ENCODE peak calls at places on chromosome 19, in five cellular contexts. B is mesenchymal stem cell, Q is IMR-90, I is H1, D is trophoblast cell. U is an unnamed sample.
A peak's percentile ranks its signal among the peaks of the same experiment; 100 is the strongest.

GRCh38 chr19:543912-544608 is at the start of gene GZMM:
- DNase-seq in D (no peak), Q (no peak), I (no peak), B (no peak), U (no peak)

GRCh38 chr19:55633866-55634265 is 6.9 kb upstream of the ZNF580 start:
- DNase-seq in D (no peak), B (no peak), I (no peak), Q (no peak), U (no peak)

GRCh38 chr19:10764340-10764894 is 46.5 kb downstream of the DNM2 start:
- DNase-seq in I (no peak), B (no peak), D (no peak), Q (no peak), U (no peak)

GRCh38 chr19:18349524-18350128 is 9.2 kb downstream of the PGPEP1 start:
- DNase-seq in D (peak; percentile 47), Q (peak; percentile 65), I (peak; percentile 75), B (peak; percentile 61), U (no peak)

GRCh38 chr19:45451181-45451849 is 16.5 kb upstream of the FOSB start:
- DNase-seq in D (no peak), B (peak; percentile 92), Q (peak; percentile 88), I (no peak), U (no peak)

GRCh38 chr19:15934332-15935078 is at the start of gene CYP4F11:
- DNase-seq in D (no peak), Q (no peak), B (no peak), I (no peak), U (no peak)

GRCh38 chr19:18437481-18438330 is at the start of gene ISYNA1:
- DNase-seq in D (no peak), B (peak; percentile 71), Q (peak; percentile 20), I (peak; percentile 89), U (peak; percentile 69)

GRCh38 chr19:52988506-52988905 is 25.2 kb upstream of the ERVV-1 start:
- DNase-seq in B (no peak), D (no peak), Q (no peak), I (no peak), U (no peak)

GRCh38 chr19:14554382-14554812 is 17.5 kb downstream of the NDUFB7 start:
- DNase-seq in D (peak; percentile 39), B (no peak), Q (no peak), I (peak; percentile 46), U (no peak)

GRCh38 chr19:14758816-14759215 is 19.5 kb downstream of the ADGRE2 start:
- DNase-seq in D (no peak), Q (no peak), I (peak; percentile 55), B (no peak), U (no peak)

GRCh38 chr19:6227941-6228325 is 51.8 kb downstream of the MLLT1 start:
- DNase-seq in I (no peak), B (no peak), Q (no peak), D (no peak), U (no peak)

GRCh38 chr19:46911456-46911855 is 50.7 kb downstream of the ARHGAP35 start:
- DNase-seq in I (no peak), B (no peak), Q (no peak), D (no peak), U (no peak)

GRCh38 chr19:46916971-46917370 is 56.2 kb downstream of the ARHGAP35 start:
- DNase-seq in Q (no peak), I (no peak), B (no peak), D (no peak), U (no peak)

GRCh38 chr19:46915386-46915785 is 54.6 kb downstream of the ARHGAP35 start:
- DNase-seq in D (no peak), I (no peak), B (peak; percentile 43), Q (no peak), U (no peak)

GRCh38 chr19:46913198-46913851 is 52.5 kb downstream of the ARHGAP35 start:
- DNase-seq in B (no peak), D (no peak), Q (no peak), I (no peak), U (no peak)

GRCh38 chr19:46913852-46914430 is 53.1 kb downstream of the ARHGAP35 start:
- DNase-seq in Q (peak; percentile 49), I (no peak), D (no peak), B (peak; percentile 88), U (no peak)
- H3K4me3 ChIP-seq in Q (no peak overlapping the region), I (no peak overlapping the region), D (no peak overlapping the region), B (no peak overlapping the region), U (no peak overlapping the region)

GRCh38 chr19:48618916-48619691 is at the start of the genes RPL18 and SPHK2:
- DNase-seq in Q (peak; percentile 100), D (peak; percentile 99), I (peak; percentile 97), B (peak; percentile 100), U (peak; percentile 99)

GRCh38 chr19:48617146-48617937 is 1.6 kb downstream of the RPL18 start:
- DNase-seq in I (no peak), Q (no peak), B (no peak), D (no peak), U (no peak)

GRCh38 chr19:48616491-48617056 is 1.7 kb upstream of the FAM83E start:
- DNase-seq in I (no peak), D (no peak), Q (no peak), B (no peak), U (no peak)

GRCh38 chr19:48618278-48618915 is 581 bp downstream of the RPL18 start:
- DNase-seq in D (peak; percentile 42), B (no peak), I (no peak), Q (no peak), U (no peak)

GRCh38 chr19:48619692-48620565 is 623 bp downstream of the SPHK2 start:
- DNase-seq in D (no peak), Q (no peak), I (no peak), B (peak; percentile 82), U (no peak)
- H2AK5ac ChIP-seq in D (peak overlapping the region; percentile 69), Q (peak overlapping the region; percentile 93), I (peak overlapping the region; percentile 7), B (peak overlapping the region; percentile 91), U (peak overlapping the region; percentile 76)

DNA sequence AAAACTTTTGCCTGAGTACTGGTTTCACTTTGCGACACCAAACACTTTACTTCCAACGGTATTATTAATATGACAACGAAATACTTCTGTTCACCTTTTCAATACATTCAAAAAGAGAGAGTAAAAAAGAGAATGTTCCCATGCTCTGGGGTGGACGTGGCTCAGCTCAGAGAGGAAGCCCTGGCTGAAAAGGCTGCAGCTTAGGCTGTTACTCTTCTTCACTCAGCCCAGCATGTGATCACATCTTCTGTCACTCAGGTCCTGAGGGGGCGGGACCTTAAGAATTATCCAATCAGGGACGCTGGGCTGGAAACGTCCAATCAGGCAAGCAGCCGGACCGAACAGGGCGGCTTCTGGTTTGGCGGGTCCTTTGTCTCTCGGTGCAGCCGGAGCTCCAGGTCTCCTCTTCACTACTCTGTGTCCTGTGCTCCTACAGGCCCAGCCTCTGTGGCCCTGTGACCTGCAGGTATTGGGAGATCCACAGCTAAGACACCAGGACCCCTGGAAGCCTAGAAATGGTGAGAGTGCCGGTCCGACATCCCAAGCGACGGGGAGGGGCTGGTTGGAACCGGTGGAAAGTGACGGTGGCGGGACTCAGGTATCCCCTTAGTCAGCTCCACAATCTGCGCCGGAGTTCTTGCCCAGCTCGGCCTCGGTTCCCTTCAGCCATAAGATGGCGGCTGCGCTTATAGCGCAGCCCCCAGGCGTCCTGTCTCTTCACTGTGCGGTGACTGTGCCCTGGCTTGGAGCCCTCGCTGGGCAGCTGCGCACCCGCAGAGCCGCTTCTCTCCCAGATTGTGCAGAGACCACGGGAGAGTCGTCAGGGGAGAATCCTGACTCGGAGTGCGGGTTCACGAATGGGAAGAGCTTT is at the start of gene ZNF93:
- DNase-seq in D (peak; percentile 98), Q (peak; percentile 96), I (peak; percentile 92), B (peak; percentile 97), U (peak; percentile 97)
- H4K91ac ChIP-seq in D (peak within 1 kb of the TSS; percentile 92), Q (peak within 1 kb of the TSS; percentile 59), I (peak within 1 kb of the TSS; percentile 95), B (no peak within 1 kb of the TSS), U (no peak within 1 kb of the TSS)

DNA sequence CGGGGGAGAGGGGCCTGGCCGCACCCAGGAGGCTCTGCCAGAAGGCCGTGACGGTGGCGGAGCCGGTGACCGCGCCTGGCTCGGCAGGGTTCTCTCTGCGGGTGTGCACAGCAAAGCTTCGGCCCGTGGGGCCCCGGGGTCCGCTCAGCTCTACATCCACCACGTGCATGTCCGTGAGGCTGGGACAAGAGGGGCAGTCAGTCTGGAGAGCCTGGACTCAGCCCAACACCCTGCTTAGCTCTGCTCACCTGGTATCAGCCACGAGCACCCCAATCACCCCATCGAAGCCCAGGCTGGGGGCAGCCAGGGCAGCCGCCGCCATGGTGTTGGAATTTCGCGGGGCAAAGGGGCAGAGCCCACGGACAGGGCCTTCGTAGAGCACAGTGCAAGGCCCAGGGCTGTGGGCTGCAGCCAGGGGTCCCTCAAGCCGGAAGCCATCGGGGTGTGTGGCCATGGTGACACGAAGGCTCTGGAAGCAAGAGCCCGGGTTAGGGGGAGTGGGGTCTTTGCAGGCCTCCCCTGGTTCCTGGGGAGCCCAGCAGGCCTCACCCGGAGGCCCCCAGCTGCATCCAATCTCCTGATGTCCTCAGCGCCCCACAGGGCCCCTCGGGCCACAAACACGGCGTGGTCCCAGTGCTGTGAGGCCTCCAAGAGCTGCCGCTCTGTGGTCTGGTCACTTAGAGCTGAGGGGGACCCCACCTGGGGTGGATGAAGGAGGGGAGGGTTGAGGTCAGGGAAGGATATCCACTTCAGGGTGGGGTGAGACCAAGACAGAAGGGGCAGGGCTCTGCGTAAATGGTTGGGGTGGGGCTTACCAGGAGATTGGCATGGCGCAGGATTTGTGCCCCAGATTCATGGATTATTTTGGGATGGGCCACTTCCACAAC is 1.4 kb downstream of the ASPDH start:
- DNase-seq in D (no peak), Q (no peak), I (no peak), B (no peak), U (no peak)
- H3K4me3 ChIP-seq in D (no peak overlapping the region), Q (no peak overlapping the region), I (no peak overlapping the region), B (no peak overlapping the region), U (no peak overlapping the region)

GRCh38 chr19:42241279-42241678 is 1.1 kb downstream of the GSK3A start:
- DNase-seq in D (no peak), I (no peak), Q (no peak), B (no peak), U (no peak)

GRCh38 chr19:42242071-42242511 is 311 bp downstream of the GSK3A start:
- DNase-seq in B (peak; percentile 12), I (no peak), Q (no peak), D (no peak), U (no peak)

GRCh38 chr19:42244452-42245220 is 2.2 kb upstream of the GSK3A start:
- DNase-seq in B (peak; percentile 96), D (peak; percentile 96), I (peak; percentile 92), Q (peak; percentile 93), U (peak; percentile 92)

GRCh38 chr19:42239544-42240220 is 2.7 kb downstream of the GSK3A start:
- DNase-seq in Q (no peak), B (no peak), D (no peak), I (no peak), U (no peak)

GRCh38 chr19:42242512-42243409 is at the start of gene GSK3A:
- DNase-seq in Q (peak; percentile 99), I (peak; percentile 94), D (peak; percentile 99), B (peak; percentile 100), U (peak; percentile 99)
- H2AK5ac ChIP-seq in Q (peak within 1 kb of the TSS; percentile 63), I (no peak within 1 kb of the TSS), D (peak within 1 kb of the TSS; percentile 45), B (peak within 1 kb of the TSS; percentile 29), U (peak within 1 kb of the TSS; percentile 34)